ENCODE peak calls at places on chromosomes 3 and 15, in seven cellular contexts. S is astrocyte of the spinal cord, Q is heart left ventricle, Z is tibial artery, B is fibroblast of the aortic adventitia, V is adrenal gland, Y is psoas muscle. M is an unnamed sample.
A peak's percentile ranks its signal among the peaks of the same experiment; 100 is the strongest.

GRCh38 chr3:21665444-21665843 is 85.6 kb downstream of the ZNF385D start:
- DNase-seq in S (peak; percentile 42), Q (no peak), Z (no peak), B (no peak), V (no peak), Y (no peak), M (no peak)

GRCh38 chr15:79358069-79358468 is 47.2 kb downstream of the TMED3 start:
- DNase-seq in S (no peak), Q (no peak), Z (no peak), B (no peak), V (no peak), Y (no peak), M (no peak)

GRCh38 chr3:52176188-52176752 is 21.7 kb upstream of the ALAS1 start:
- DNase-seq in S (no peak), Q (no peak), Z (peak; percentile 17), B (no peak), V (no peak), Y (no peak), M (no peak)

GRCh38 chr3:19866751-19867347 is 67.2 kb downstream of the EFHB start:
- DNase-seq in S (peak; percentile 71), Q (no peak), Z (no peak), B (peak; percentile 73), V (peak; percentile 37), Y (no peak), M (peak; percentile 78)

GRCh38 chr3:141303481-141304223 is 64.7 kb upstream of the ZBTB38 start:
- DNase-seq in S (peak; percentile 86), Q (no peak), Z (no peak), B (peak; percentile 92), V (peak; percentile 75), Y (no peak), M (peak; percentile 92)

GRCh38 chr15:88629071-88629470 is 7.9 kb downstream of the AEN start:
- DNase-seq in S (no peak), Q (no peak), Z (peak; percentile 52), B (no peak), V (no peak), Y (no peak), M (no peak)

GRCh38 chr15:25775317-25775912 is 87.7 kb downstream of the ATP10A start:
- DNase-seq in S (peak; percentile 80), Q (peak; percentile 79), Z (no peak), B (peak; percentile 77), V (peak; percentile 34), Y (peak; percentile 70), M (peak; percentile 49)

GRCh38 chr15:78018968-78019644 is 58.4 kb downstream of the TBC1D2B start:
- DNase-seq in S (no peak), Q (no peak), Z (no peak), B (no peak), V (no peak), Y (no peak), M (no peak)

GRCh38 chr3:40877651-40878463 is 321.4 kb upstream of the CTNNB1 start:
- DNase-seq in S (peak; percentile 97), Q (peak; percentile 84), Z (peak; percentile 93), B (peak; percentile 93), V (peak; percentile 61), Y (peak; percentile 59), M (peak; percentile 84)

GRCh38 chr3:77420316-77420715 is 380.4 kb downstream of the ROBO2 start:
- DNase-seq in S (no peak), Q (no peak), Z (no peak), B (no peak), V (no peak), Y (no peak), M (no peak)

GRCh38 chr3:50381315-50381714 is 22.0 kb upstream of the TMEM115 start:
- DNase-seq in S (no peak), Q (no peak), Z (no peak), B (no peak), V (no peak), Y (no peak), M (no peak)

GRCh38 chr3:17039579-17039978 is 154.8 kb downstream of the PLCL2 start:
- DNase-seq in S (peak; percentile 91), Q (no peak), Z (no peak), B (peak; percentile 96), V (no peak), Y (no peak), M (peak; percentile 97)

GRCh38 chr15:49843725-49844124 is 222.9 kb downstream of the DTWD1 start:
- DNase-seq in S (peak; percentile 46), Q (no peak), Z (no peak), B (no peak), V (no peak), Y (no peak), M (no peak)

GRCh38 chr3:129344540-129345220 is 66.0 kb downstream of the HMCES start:
- DNase-seq in S (no peak), Q (peak; percentile 57), Z (no peak), B (no peak), V (no peak), Y (no peak), M (peak; percentile 37)

GRCh38 chr3:79410617-79411016 is 357.2 kb downstream of the ROBO1 start:
- DNase-seq in S (no peak), Q (no peak), Z (no peak), B (no peak), V (no peak), Y (no peak), M (no peak)

GRCh38 chr3:79410136-79410535 is 357.7 kb downstream of the ROBO1 start:
- DNase-seq in S (no peak), Q (no peak), Z (no peak), B (no peak), V (no peak), Y (no peak), M (no peak)

GRCh38 chr3:79405183-79405582 is 362.6 kb downstream of the ROBO1 start:
- DNase-seq in S (no peak), Q (no peak), Z (no peak), B (no peak), V (no peak), Y (no peak), M (no peak)

GRCh38 chr3:79406175-79406574 is 361.6 kb downstream of the ROBO1 start:
- DNase-seq in S (no peak), Q (no peak), Z (no peak), B (no peak), V (no peak), Y (no peak), M (no peak)
- TF ChIP-seq CTCF in S (peak; percentile 29), Q (no peak), Z (no peak), B (no peak), V (no peak), Y (peak; percentile 10), M (peak; percentile 19)

GRCh38 chr3:149376728-149377407 is 581 bp downstream of the TM4SF1 start:
- DNase-seq in S (peak; percentile 67), Q (no peak), Z (no peak), B (peak; percentile 78), V (no peak), Y (no peak), M (peak; percentile 57)

GRCh38 chr3:149375164-149375823 is 2.2 kb downstream of the TM4SF1 start:
- DNase-seq in S (no peak), Q (no peak), Z (no peak), B (no peak), V (no peak), Y (no peak), M (peak; percentile 58)

GRCh38 chr3:149374391-149374790 is 3.1 kb downstream of the TM4SF1 start:
- DNase-seq in S (no peak), Q (no peak), Z (no peak), B (no peak), V (no peak), Y (no peak), M (no peak)

GRCh38 chr3:149377408-149378111 is at the start of gene TM4SF1:
- DNase-seq in S (peak; percentile 90), Q (no peak), Z (peak; percentile 81), B (peak; percentile 96), V (peak; percentile 17), Y (peak; percentile 62), M (peak; percentile 99)

GRCh38 chr3:149375824-149376196 is 1.6 kb downstream of the TM4SF1 start:
- DNase-seq in S (no peak), Q (no peak), Z (no peak), B (no peak), V (no peak), Y (no peak), M (no peak)
- H3K4me3 ChIP-seq in S (peak overlapping the region; percentile 52), Q (peak overlapping the region; percentile 55), Z (peak overlapping the region; percentile 51), B (peak overlapping the region; percentile 77), V (peak overlapping the region; percentile 60), Y (peak overlapping the region; percentile 63), M (peak overlapping the region; percentile 71)

GRCh38 chr15:91919014-91919534 is 65.6 kb downstream of the SLCO3A1 start:
- DNase-seq in S (peak; percentile 18), Q (peak; percentile 70), Z (peak; percentile 74), B (no peak), V (no peak), Y (no peak), M (no peak)
- TF ChIP-seq CTCF in S (no peak), Q (no peak), Z (no peak), B (no peak), V (no peak), Y (no peak), M (no peak)

DNA sequence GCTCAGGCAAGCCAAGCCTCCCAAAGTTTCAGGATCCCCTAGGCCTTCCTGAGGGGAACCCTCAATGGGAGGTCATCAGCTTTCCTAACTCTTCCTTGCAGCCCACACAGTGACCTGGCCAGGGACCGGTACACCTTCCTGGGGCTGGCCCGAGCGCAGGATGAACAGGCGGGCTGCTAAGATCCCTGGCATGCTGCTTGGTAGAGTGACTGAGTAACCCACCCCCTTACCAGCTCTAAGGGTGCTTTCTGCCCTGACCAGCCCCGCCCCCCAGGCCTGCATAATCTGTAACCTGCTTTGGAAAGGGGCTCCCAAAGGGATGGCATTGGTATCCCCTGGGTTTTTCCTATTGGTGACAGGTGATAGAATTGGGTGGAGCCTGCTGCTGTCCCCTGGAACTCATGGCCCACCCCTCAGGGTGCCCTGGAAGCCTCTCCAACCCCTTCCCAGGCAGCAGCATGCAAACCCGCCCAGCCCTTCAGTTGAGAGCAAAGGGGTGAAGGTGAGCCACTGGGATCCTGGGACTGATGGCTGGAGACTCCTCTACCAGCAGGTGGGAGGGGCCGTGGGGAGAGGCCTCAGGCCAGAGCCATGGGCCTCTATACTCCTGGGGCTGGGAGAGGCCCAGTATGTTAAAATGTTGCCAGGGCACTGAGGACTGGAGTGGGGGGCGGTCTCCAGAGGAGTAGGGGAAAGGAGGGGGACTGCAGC is 11.0 kb upstream of the KIF7 start:
- DNase-seq in S (no peak), Q (no peak), Z (no peak), B (no peak), V (no peak), Y (no peak), M (no peak)
- H3K4me3 ChIP-seq in S (no peak overlapping the region), Q (no peak overlapping the region), Z (peak overlapping the region; percentile 45), B (no peak overlapping the region), V (peak overlapping the region; percentile 52), Y (peak overlapping the region; percentile 70), M (no peak overlapping the region)

DNA sequence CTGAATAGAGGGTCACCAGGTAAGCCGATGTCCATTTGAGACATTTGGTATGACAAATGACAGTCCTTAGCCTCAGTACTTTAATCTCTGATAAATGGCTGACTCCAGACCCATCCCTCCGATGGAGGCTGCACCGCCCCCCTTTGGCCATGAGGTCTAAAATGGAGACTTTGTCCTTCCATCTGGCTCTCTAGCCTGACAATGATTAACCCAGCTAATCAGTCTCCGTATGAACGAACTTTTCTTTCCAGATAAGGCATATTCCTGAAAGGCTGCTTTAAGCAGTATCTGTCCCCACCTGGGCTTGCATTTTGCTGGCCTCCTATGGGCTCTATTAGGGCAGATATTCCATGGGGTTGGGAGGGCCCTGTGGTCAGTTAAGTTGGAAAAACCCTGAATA is 10.8 kb upstream of the MYZAP start:
- DNase-seq in S (no peak), Q (no peak), Z (no peak), B (no peak), V (no peak), Y (no peak), M (no peak)
- TF ChIP-seq CTCF in S (no peak), Q (no peak), Z (no peak), B (no peak), V (no peak), Y (no peak), M (no peak)